ENCODE peak calls at places on chromosome 21, in eight cellular contexts. One of them, this sample, is unnamed.

GRCh38 chr21:40049031-40049958 is 182.1 kb downstream of the PCP4 start:
- DNase-seq in ovary: no peak
- DNase-seq in A549: no peak
- DNase-seq in stomach: no peak
- DNase-seq in suprapubic skin: no peak
- DNase-seq in sigmoid colon: peak
- DNase-seq in K562: no peak
- DNase-seq in transverse colon: peak
- DNase-seq in this sample: peak

GRCh38 chr21:20445971-20446370 is 552.2 kb upstream of the NCAM2 start:
- DNase-seq in ovary: no peak
- DNase-seq in A549: no peak
- DNase-seq in stomach: no peak
- DNase-seq in suprapubic skin: no peak
- DNase-seq in sigmoid colon: no peak
- DNase-seq in K562: no peak
- DNase-seq in transverse colon: no peak
- DNase-seq in this sample: no peak

GRCh38 chr21:37917612-37918011 is 1.4 kb upstream of the KCNJ6 start:
- DNase-seq in ovary: no peak
- DNase-seq in A549: peak
- DNase-seq in stomach: no peak
- DNase-seq in suprapubic skin: no peak
- DNase-seq in sigmoid colon: no peak
- DNase-seq in K562: no peak
- DNase-seq in transverse colon: no peak
- DNase-seq in this sample: no peak

GRCh38 chr21:36909423-36909822 is 57.0 kb downstream of the HLCS start:
- DNase-seq in ovary: no peak
- DNase-seq in A549: peak
- DNase-seq in stomach: no peak
- DNase-seq in suprapubic skin: no peak
- DNase-seq in sigmoid colon: no peak
- DNase-seq in K562: no peak
- DNase-seq in transverse colon: no peak
- DNase-seq in this sample: no peak

GRCh38 chr21:23017989-23018388 is 2019.8 kb downstream of the NCAM2 start:
- DNase-seq in ovary: no peak
- DNase-seq in A549: no peak
- DNase-seq in stomach: no peak
- DNase-seq in suprapubic skin: no peak
- DNase-seq in sigmoid colon: no peak
- DNase-seq in K562: no peak
- DNase-seq in transverse colon: no peak
- DNase-seq in this sample: no peak

GRCh38 chr21:30463713-30464112 is 16.5 kb downstream of the KRTAP19-1 start:
- DNase-seq in ovary: no peak
- DNase-seq in A549: peak
- DNase-seq in stomach: no peak
- DNase-seq in suprapubic skin: no peak
- DNase-seq in sigmoid colon: no peak
- DNase-seq in K562: peak
- DNase-seq in transverse colon: no peak
- DNase-seq in this sample: no peak

GRCh38 chr21:36350282-36350910 is 30.4 kb downstream of the MORC3 start:
- DNase-seq in ovary: no peak
- DNase-seq in A549: no peak
- DNase-seq in stomach: no peak
- DNase-seq in suprapubic skin: no peak
- DNase-seq in sigmoid colon: no peak
- DNase-seq in K562: no peak
- DNase-seq in transverse colon: no peak
- DNase-seq in this sample: no peak

GRCh38 chr21:27058673-27059365 is 91.9 kb upstream of the ADAMTS5 start:
- DNase-seq in ovary: no peak
- DNase-seq in A549: no peak
- DNase-seq in stomach: no peak
- DNase-seq in suprapubic skin: no peak
- DNase-seq in sigmoid colon: no peak
- DNase-seq in K562: no peak
- DNase-seq in transverse colon: no peak
- DNase-seq in this sample: no peak

GRCh38 chr21:28148400-28149064 is 844.1 kb downstream of the LTN1 start:
- DNase-seq in ovary: no peak
- DNase-seq in A549: no peak
- DNase-seq in stomach: peak
- DNase-seq in suprapubic skin: no peak
- DNase-seq in sigmoid colon: no peak
- DNase-seq in K562: no peak
- DNase-seq in transverse colon: no peak
- DNase-seq in this sample: no peak

GRCh38 chr21:27740084-27740483 is 773.2 kb upstream of the ADAMTS5 start:
- DNase-seq in ovary: no peak
- DNase-seq in A549: no peak
- DNase-seq in stomach: no peak
- DNase-seq in suprapubic skin: no peak
- DNase-seq in sigmoid colon: no peak
- DNase-seq in K562: no peak
- DNase-seq in transverse colon: no peak
- DNase-seq in this sample: no peak

GRCh38 chr21:38505654-38506523 is 7.6 kb upstream of the ERG start:
- DNase-seq in ovary: peak
- DNase-seq in A549: peak
- DNase-seq in stomach: no peak
- DNase-seq in suprapubic skin: no peak
- DNase-seq in sigmoid colon: no peak
- DNase-seq in K562: no peak
- DNase-seq in transverse colon: no peak
- DNase-seq in this sample: peak

GRCh38 chr21:18608226-18608625 is 204.6 kb upstream of the TMPRSS15 start:
- DNase-seq in ovary: no peak
- DNase-seq in A549: no peak
- DNase-seq in stomach: no peak
- DNase-seq in suprapubic skin: no peak
- DNase-seq in sigmoid colon: no peak
- DNase-seq in K562: no peak
- DNase-seq in transverse colon: no peak
- DNase-seq in this sample: no peak

DNA sequence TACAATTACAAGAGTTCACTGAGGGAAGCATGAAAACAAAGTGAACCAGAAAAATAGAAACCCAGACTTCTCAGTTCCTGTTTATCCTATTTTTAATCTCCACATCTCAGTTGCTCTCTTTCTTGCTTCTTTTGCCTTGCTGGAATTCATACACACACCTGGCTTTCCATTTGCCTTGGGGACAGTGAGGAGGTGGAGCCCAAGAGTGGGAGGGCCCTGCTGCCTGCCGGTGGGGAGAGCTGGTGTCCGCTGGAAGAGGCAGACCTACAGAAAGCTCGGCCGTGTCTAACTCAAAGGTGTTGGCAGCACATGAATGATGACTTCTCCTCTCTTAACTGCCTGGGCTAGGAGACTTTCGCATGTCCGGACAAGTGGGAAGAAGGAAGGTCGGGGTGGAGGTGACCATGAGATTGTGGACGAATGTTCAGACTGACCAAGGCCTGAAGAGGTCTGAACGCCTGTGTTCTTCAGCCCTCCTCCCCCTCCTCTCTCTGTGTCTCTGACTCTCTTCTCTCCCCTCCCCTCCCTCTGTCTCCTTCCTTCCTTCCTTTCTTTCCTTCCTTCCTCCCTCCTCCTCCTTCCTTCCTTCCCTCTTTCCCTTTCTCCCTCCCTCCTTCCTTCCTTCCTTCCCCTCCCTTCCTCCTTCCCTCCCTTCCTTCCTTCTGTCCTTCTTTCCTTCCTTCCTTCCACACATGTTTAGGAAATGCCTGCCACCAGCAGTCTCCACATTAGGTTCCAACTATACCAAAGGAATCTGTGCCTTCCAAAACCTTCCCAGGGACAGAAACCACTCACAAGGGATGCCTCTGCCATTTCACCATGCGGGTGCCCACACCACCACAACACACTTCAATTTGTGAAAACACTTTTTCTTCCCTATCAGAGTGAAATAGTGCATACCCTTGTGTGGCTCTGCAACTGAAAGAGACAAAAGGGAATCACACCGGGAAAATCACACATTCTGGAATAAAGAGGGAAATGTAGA is 157.3 kb upstream of the RUNX1 start:
- DNase-seq in ovary: peak
- DNase-seq in A549: no peak
- DNase-seq in stomach: peak
- DNase-seq in suprapubic skin: no peak
- DNase-seq in sigmoid colon: no peak
- DNase-seq in K562: peak
- DNase-seq in transverse colon: peak
- DNase-seq in this sample: no peak
- TF ChIP-seq POLR2A in ovary: no peak
- TF ChIP-seq POLR2A in A549: no peak
- TF ChIP-seq POLR2A in stomach: no peak
- TF ChIP-seq POLR2A in suprapubic skin: no peak
- TF ChIP-seq POLR2A in sigmoid colon: no peak
- TF ChIP-seq POLR2A in K562: peak
- TF ChIP-seq POLR2A in transverse colon: no peak
- TF ChIP-seq POLR2A in this sample: no peak

DNA sequence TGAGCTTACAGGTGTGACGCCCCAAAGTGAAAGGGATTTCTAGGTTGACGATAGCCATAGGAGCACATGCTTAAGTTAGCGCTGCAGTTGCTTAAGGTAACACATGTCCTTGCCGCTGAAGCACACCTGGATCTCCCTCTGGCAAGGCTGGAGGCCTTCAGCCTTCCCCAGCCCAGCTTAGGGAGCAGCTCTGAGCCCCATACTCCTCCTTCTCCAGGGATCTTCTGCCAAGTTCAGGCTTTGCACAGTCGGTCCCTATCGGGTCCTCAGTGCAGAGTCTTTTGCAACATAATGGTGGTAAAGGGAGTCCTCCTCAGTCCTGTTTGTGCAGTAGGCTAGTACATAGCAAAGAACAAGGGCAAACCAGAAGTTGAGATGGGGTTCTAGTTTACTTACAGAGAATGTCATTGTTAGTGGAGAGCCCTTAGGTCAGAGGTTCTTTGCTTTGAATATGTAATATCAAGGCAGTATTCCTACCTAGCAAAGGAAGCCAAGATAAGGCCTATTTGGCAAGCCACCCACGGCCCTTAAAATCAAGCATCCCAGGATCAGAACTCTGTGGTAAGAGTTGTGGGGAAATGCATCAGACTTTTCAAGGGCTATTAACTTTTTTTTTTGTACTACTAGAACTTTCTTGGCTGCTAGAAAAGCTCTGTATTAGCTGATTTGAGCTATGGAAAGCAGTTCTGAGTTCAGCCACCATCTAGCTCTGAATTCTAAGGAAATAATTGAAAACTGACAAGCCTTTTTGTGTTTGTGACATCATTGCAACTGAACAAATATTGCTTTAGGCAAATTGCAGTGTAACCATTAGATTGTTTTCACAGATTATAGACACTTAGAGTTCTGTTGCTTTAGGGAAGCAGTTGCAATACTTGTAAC is 1.4 kb downstream of the EVA1C start:
- DNase-seq in ovary: peak
- DNase-seq in A549: no peak
- DNase-seq in stomach: no peak
- DNase-seq in suprapubic skin: peak
- DNase-seq in sigmoid colon: peak
- DNase-seq in K562: no peak
- DNase-seq in transverse colon: peak
- DNase-seq in this sample: no peak
- H3K4me3 ChIP-seq in ovary: peak
- H3K4me3 ChIP-seq in A549: peak
- H3K4me3 ChIP-seq in stomach: peak
- H3K4me3 ChIP-seq in suprapubic skin: peak
- H3K4me3 ChIP-seq in sigmoid colon: peak
- H3K4me3 ChIP-seq in K562: no peak
- H3K4me3 ChIP-seq in transverse colon: no peak
- H3K4me3 ChIP-seq in this sample: peak

GRCh38 chr21:29250642-29251041 is 48.1 kb upstream of the BACH1 start:
- DNase-seq in ovary: no peak
- DNase-seq in A549: no peak
- DNase-seq in stomach: no peak
- DNase-seq in suprapubic skin: no peak
- DNase-seq in sigmoid colon: no peak
- DNase-seq in K562: no peak
- DNase-seq in transverse colon: no peak
- DNase-seq in this sample: no peak

GRCh38 chr21:29245104-29245643 is 53.5 kb upstream of the BACH1 start:
- DNase-seq in ovary: no peak
- DNase-seq in A549: no peak
- DNase-seq in stomach: no peak
- DNase-seq in suprapubic skin: no peak
- DNase-seq in sigmoid colon: no peak
- DNase-seq in K562: no peak
- DNase-seq in transverse colon: no peak
- DNase-seq in this sample: no peak

GRCh38 chr21:29248124-29248523 is 50.6 kb upstream of the BACH1 start:
- DNase-seq in ovary: no peak
- DNase-seq in A549: no peak
- DNase-seq in stomach: no peak
- DNase-seq in suprapubic skin: no peak
- DNase-seq in sigmoid colon: no peak
- DNase-seq in K562: no peak
- DNase-seq in transverse colon: no peak
- DNase-seq in this sample: no peak

GRCh38 chr21:29243188-29243587 is 55.5 kb upstream of the BACH1 start:
- DNase-seq in ovary: no peak
- DNase-seq in A549: no peak
- DNase-seq in stomach: no peak
- DNase-seq in suprapubic skin: no peak
- DNase-seq in sigmoid colon: no peak
- DNase-seq in K562: no peak
- DNase-seq in transverse colon: no peak
- DNase-seq in this sample: no peak

DNA sequence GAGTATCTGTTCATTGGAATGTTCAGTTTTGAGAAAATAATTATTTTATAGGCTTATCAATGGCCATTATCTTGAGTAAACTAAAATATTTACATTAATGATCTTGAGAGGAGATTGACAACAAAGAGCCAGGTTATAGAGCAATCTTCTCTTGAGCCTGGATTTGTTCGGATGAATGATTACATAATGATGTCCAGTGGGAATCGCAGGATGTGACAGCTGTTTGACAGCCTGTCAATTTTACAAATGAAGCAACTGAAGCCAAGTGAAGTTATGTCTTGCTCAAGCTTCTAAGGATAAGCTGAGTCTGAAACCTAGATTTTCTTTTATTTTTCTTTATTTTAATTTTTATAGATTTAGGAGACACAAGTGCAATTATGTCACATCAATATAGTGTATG is 52.1 kb upstream of the BACH1 start:
- DNase-seq in ovary: no peak
- DNase-seq in A549: no peak
- DNase-seq in stomach: no peak
- DNase-seq in suprapubic skin: no peak
- DNase-seq in sigmoid colon: no peak
- DNase-seq in K562: no peak
- DNase-seq in transverse colon: no peak
- DNase-seq in this sample: no peak
- TF ChIP-seq EP300 in ovary: no peak
- TF ChIP-seq EP300 in A549: no peak
- TF ChIP-seq EP300 in stomach: no peak
- TF ChIP-seq EP300 in suprapubic skin: no peak
- TF ChIP-seq EP300 in sigmoid colon: no peak
- TF ChIP-seq EP300 in K562: no peak
- TF ChIP-seq EP300 in transverse colon: no peak
- TF ChIP-seq EP300 in this sample: no peak

GRCh38 chr21:25501448-25501847 is 105.8 kb downstream of the MRPL39 start:
- DNase-seq in ovary: no peak
- DNase-seq in A549: no peak
- DNase-seq in stomach: no peak
- DNase-seq in suprapubic skin: no peak
- DNase-seq in sigmoid colon: no peak
- DNase-seq in K562: no peak
- DNase-seq in transverse colon: no peak
- DNase-seq in this sample: no peak
- TF ChIP-seq POLR2A in ovary: no peak
- TF ChIP-seq POLR2A in A549: no peak
- TF ChIP-seq POLR2A in stomach: no peak
- TF ChIP-seq POLR2A in suprapubic skin: no peak
- TF ChIP-seq POLR2A in sigmoid colon: no peak
- TF ChIP-seq POLR2A in K562: no peak
- TF ChIP-seq POLR2A in transverse colon: no peak
- TF ChIP-seq POLR2A in this sample: no peak